ENCODE peak calls at places on chromosomes 3 and 15, in ten cellular contexts. K is left ventricle myocardium inferior; I is CD8-positive, alpha-beta T cell; G is fibroblast of pulmonary artery; E is GM10248; Z is foreskin fibroblast; D is lung; P is mesothelial cell of epicardium; X is GM13977; F is GM20000. L is an unnamed sample.

GRCh38 chr3:155876037-155876436 is 5.6 kb downstream of the GMPS start:
- DNase-seq in K (no peak), I (no peak), G (no peak), E (no peak), Z (no peak), D (no peak), P (no peak), X (no peak), F (no peak), L (no peak)

GRCh38 chr3:10419637-10420232 is 85.7 kb downstream of the ATP2B2 start:
- DNase-seq in K (no peak), I (peak; percentile 58), G (no peak), E (no peak), Z (no peak), D (no peak), P (no peak), X (no peak), F (no peak), L (no peak)

GRCh38 chr3:186411994-186412393 is 50.0 kb upstream of the DGKG start:
- DNase-seq in K (no peak), I (no peak), G (no peak), E (peak; percentile 39), Z (no peak), D (no peak), P (no peak), X (no peak), F (no peak), L (peak; percentile 58)

GRCh38 chr3:152199069-152199838 is 69.5 kb upstream of the MBNL1 start:
- DNase-seq in K (no peak), I (no peak), G (no peak), E (no peak), Z (no peak), D (no peak), P (no peak), X (no peak), F (no peak), L (no peak)

GRCh38 chr3:11096266-11097135 is 57.8 kb upstream of the HRH1 start:
- DNase-seq in K (peak; percentile 70), I (no peak), G (peak; percentile 93), E (peak; percentile 29), Z (peak; percentile 94), D (peak; percentile 69), P (no peak), X (peak; percentile 46), F (peak; percentile 47), L (peak; percentile 95)

GRCh38 chr15:67194171-67195114 is 60.0 kb downstream of the AAGAB start:
- DNase-seq in K (peak; percentile 46), I (no peak), G (no peak), E (no peak), Z (no peak), D (no peak), P (no peak), X (no peak), F (no peak), L (no peak)

GRCh38 chr3:114480442-114480841 is 186.6 kb downstream of the TIGIT start:
- DNase-seq in K (no peak), I (no peak), G (peak; percentile 87), E (no peak), Z (peak; percentile 62), D (no peak), P (no peak), X (no peak), F (no peak), L (peak; percentile 62)

GRCh38 chr3:143628971-143629370 is 219.3 kb downstream of the SLC9A9 start:
- DNase-seq in K (no peak), I (no peak), G (no peak), E (no peak), Z (peak; percentile 41), D (no peak), P (no peak), X (no peak), F (no peak), L (no peak)

GRCh38 chr3:127070776-127071175 is 87.9 kb downstream of the PLXNA1 start:
- DNase-seq in K (no peak), I (no peak), G (no peak), E (no peak), Z (no peak), D (no peak), P (no peak), X (no peak), F (no peak), L (no peak)

GRCh38 chr15:33724321-33725036 is 243.8 kb upstream of the CHRM5 start:
- DNase-seq in K (no peak), I (no peak), G (no peak), E (no peak), Z (no peak), D (no peak), P (no peak), X (no peak), F (no peak), L (no peak)

GRCh38 chr15:33730815-33731214 is 237.5 kb upstream of the CHRM5 start:
- DNase-seq in K (no peak), I (no peak), G (no peak), E (no peak), Z (no peak), D (no peak), P (no peak), X (no peak), F (peak; percentile 11), L (no peak)

GRCh38 chr15:33735143-33735542 is 233.2 kb upstream of the CHRM5 start:
- DNase-seq in K (no peak), I (no peak), G (no peak), E (no peak), Z (no peak), D (no peak), P (no peak), X (no peak), F (no peak), L (no peak)

DNA sequence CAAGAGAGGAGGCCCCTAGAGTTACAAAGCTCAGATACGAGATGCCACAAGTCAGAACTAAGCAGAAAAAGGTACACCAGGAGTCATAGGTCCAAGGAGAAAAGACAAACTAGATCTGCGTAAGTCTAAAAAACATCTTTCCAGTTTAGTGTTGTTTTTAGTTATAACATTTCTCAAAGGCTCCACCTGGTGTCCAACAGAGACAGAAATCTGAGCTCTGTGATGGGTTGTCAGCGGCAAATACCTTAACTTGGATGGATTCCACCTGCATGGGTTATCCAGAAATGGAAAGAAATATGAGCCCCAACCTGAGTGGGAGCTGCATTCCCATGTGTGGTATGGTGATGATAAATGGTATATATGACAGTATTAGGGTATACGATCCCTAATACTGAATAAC is 238.6 kb upstream of the CHRM5 start:
- DNase-seq in K (no peak), I (no peak), G (peak; percentile 36), E (no peak), Z (peak; percentile 29), D (no peak), P (no peak), X (no peak), F (no peak), L (peak; percentile 43)
- TF ChIP-seq CTCF in K (no peak), I (no peak), G (peak; percentile 31), E (peak; percentile 6), Z (no peak), D (no peak), P (peak; percentile 28), X (no peak), F (no peak), L (peak; percentile 39)

DNA sequence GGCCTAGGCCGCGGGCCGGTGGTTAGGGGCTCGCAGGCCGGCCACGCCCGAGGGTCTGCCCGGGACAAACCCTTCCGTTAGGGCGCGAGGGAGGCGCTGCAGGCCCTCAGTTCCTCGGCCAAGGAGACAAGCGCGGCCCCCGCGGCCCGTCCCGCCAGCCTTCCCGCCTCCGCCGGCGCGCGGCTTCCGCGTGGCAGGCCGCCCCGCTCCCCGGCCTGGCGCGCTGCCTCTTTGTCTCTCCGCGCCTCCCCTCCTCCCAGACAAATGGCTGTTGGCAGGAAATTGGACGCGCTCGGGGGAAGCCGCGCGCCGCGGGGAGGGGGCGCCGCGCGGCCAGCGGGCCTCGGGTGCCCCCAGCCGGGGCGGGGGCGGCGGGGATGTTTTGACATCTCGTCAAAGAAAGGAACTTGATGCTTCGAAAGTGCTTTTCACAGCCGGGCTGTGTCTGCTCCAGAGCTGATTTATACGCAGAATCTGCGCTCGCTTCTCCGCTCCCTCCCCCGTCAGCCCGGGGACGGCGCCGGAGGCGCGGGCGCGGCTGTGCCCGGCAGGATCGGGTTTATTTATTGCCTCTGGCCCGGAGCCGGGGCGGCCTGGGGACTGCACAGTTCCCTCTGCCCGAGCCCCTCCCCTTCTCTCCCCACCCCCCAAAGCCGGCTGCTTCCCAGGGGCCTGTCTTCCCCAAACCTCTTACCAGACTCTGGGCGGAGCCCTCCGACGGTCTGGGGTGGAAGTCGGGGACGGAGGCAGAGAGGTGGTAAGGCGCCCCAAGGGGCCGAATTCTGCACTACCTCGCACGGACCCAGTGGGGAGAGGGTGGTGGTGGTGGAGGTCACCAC is 20.8 kb downstream of the SHF start:
- DNase-seq in K (peak; percentile 86), I (peak; percentile 84), G (peak; percentile 83), E (peak; percentile 90), Z (peak; percentile 93), D (peak; percentile 87), P (peak; percentile 77), X (peak; percentile 91), F (peak; percentile 92), L (peak; percentile 88)
- TF ChIP-seq CTCF in K (peak; percentile 77), I (peak; percentile 47), G (peak; percentile 62), E (peak; percentile 73), Z (peak; percentile 70), D (peak; percentile 51), P (peak; percentile 35), X (peak; percentile 75), F (peak; percentile 60), L (peak; percentile 70)

GRCh38 chr3:141792495-141792894 is 29.3 kb downstream of the GRK7 start:
- DNase-seq in K (no peak), I (no peak), G (no peak), E (no peak), Z (no peak), D (no peak), P (no peak), X (no peak), F (no peak), L (no peak)

GRCh38 chr3:141784096-141784495 is 20.9 kb downstream of the GRK7 start:
- DNase-seq in K (no peak), I (no peak), G (no peak), E (no peak), Z (no peak), D (no peak), P (no peak), X (no peak), F (no peak), L (no peak)

GRCh38 chr3:141788147-141788546 is 24.9 kb downstream of the GRK7 start:
- DNase-seq in K (no peak), I (no peak), G (no peak), E (no peak), Z (no peak), D (no peak), P (no peak), X (no peak), F (no peak), L (no peak)

GRCh38 chr3:141793476-141794260 is 30.5 kb downstream of the GRK7 start:
- DNase-seq in K (no peak), I (no peak), G (no peak), E (no peak), Z (no peak), D (no peak), P (no peak), X (no peak), F (no peak), L (no peak)

GRCh38 chr3:141789281-141789680 is 26.1 kb downstream of the GRK7 start:
- DNase-seq in K (no peak), I (no peak), G (peak; percentile 10), E (no peak), Z (no peak), D (no peak), P (no peak), X (no peak), F (no peak), L (peak; percentile 14)
- TF ChIP-seq CTCF in K (no peak), I (no peak), G (no peak), E (no peak), Z (no peak), D (no peak), P (no peak), X (no peak), F (no peak), L (no peak)

GRCh38 chr15:100671858-100672543 is 69.6 kb downstream of the ASB7 start:
- DNase-seq in K (no peak), I (no peak), G (peak; percentile 58), E (peak; percentile 48), Z (peak; percentile 80), D (no peak), P (no peak), X (peak; percentile 70), F (peak; percentile 63), L (no peak)
- TF ChIP-seq CTCF in K (peak; percentile 56), I (no peak), G (peak; percentile 73), E (peak; percentile 59), Z (peak; percentile 78), D (no peak), P (peak; percentile 24), X (peak; percentile 57), F (peak; percentile 23), L (no peak)